ENCODE peak calls at places on chromosomes 7 and 10, in eight cellular contexts. F, I, R, V, N, Q, A and G are unnamed samples.

GRCh38 chr10:34384363-34384762 is 430.7 kb downstream of the PARD3 start:
- DNase-seq in F (no peak), I (no peak), R (no peak), V (no peak), N (no peak), Q (no peak), A (no peak), G (no peak)

GRCh38 chr10:122282253-122282671 is 11.2 kb downstream of the BTBD16 start:
- DNase-seq in F (no peak), I (no peak), R (no peak), V (no peak), N (no peak), Q (no peak), A (no peak), G (no peak)

GRCh38 chr7:94295805-94296204 is 98.9 kb upstream of the COL1A2 start:
- DNase-seq in F (no peak), I (no peak), R (peak; percentile 30), V (no peak), N (no peak), Q (no peak), A (peak; percentile 66), G (no peak)

GRCh38 chr10:102065561-102066420 is 642 bp downstream of the HPS6 start:
- DNase-seq in F (peak; percentile 24), I (peak; percentile 89), R (peak; percentile 18), V (no peak), N (peak; percentile 48), Q (peak; percentile 82), A (peak; percentile 64), G (no peak)

GRCh38 chr7:154832557-154833138 is 170.3 kb downstream of the PAXIP1 start:
- DNase-seq in F (peak; percentile 26), I (no peak), R (no peak), V (no peak), N (peak; percentile 53), Q (no peak), A (peak; percentile 68), G (peak; percentile 78)

GRCh38 chr10:124942317-124943169 is 620 bp downstream of the ZRANB1 start:
- DNase-seq in F (no peak), I (no peak), R (no peak), V (no peak), N (no peak), Q (no peak), A (no peak), G (no peak)

GRCh38 chr7:92988941-92989540 is 128.7 kb downstream of the SAMD9 start:
- DNase-seq in F (no peak), I (no peak), R (no peak), V (no peak), N (no peak), Q (no peak), A (no peak), G (no peak)

GRCh38 chr7:138029126-138029525 is 27.2 kb upstream of the CREB3L2 start:
- DNase-seq in F (no peak), I (no peak), R (no peak), V (no peak), N (no peak), Q (no peak), A (no peak), G (no peak)

GRCh38 chr7:1872191-1873069 is 202.4 kb downstream of the ELFN1 start:
- DNase-seq in F (no peak), I (peak; percentile 67), R (no peak), V (no peak), N (no peak), Q (no peak), A (no peak), G (no peak)

GRCh38 chr10:132904169-132904813 is 38.1 kb downstream of the CFAP46 start:
- DNase-seq in F (peak; percentile 11), I (peak; percentile 80), R (peak; percentile 23), V (peak; percentile 77), N (peak; percentile 15), Q (peak; percentile 63), A (peak; percentile 66), G (peak; percentile 67)

GRCh38 chr10:6082496-6083395 is 6.1 kb upstream of the RBM17 start:
- DNase-seq in F (no peak), I (no peak), R (no peak), V (no peak), N (no peak), Q (no peak), A (no peak), G (no peak)

GRCh38 chr7:25009271-25009670 is 29.3 kb upstream of the OSBPL3 start:
- DNase-seq in F (no peak), I (no peak), R (peak; percentile 81), V (no peak), N (no peak), Q (no peak), A (no peak), G (no peak)

GRCh38 chr7:50664461-50664922 is 99.3 kb upstream of the DDC start:
- DNase-seq in F (no peak), I (no peak), R (peak; percentile 89), V (no peak), N (no peak), Q (peak; percentile 68), A (no peak), G (no peak)

GRCh38 chr10:52951819-52952218 is 179.2 kb upstream of the MBL2 start:
- DNase-seq in F (peak; percentile 24), I (no peak), R (peak; percentile 8), V (peak; percentile 54), N (peak; percentile 69), Q (no peak), A (peak; percentile 77), G (peak; percentile 50)

GRCh38 chr10:125414998-125415397 is 254.6 kb upstream of the CTBP2 start:
- DNase-seq in F (no peak), I (no peak), R (no peak), V (no peak), N (no peak), Q (no peak), A (no peak), G (no peak)

GRCh38 chr7:157547611-157548010 is 210.8 kb downstream of the DNAJB6 start:
- DNase-seq in F (no peak), I (peak; percentile 69), R (no peak), V (peak; percentile 72), N (no peak), Q (peak; percentile 67), A (no peak), G (no peak)

GRCh38 chr7:19111474-19112143 is 5.8 kb downstream of the TWIST1 start:
- DNase-seq in F (peak; percentile 29), I (no peak), R (no peak), V (no peak), N (no peak), Q (no peak), A (no peak), G (no peak)

GRCh38 chr10:100939763-100940344 is 27.1 kb downstream of the SLF2 start:
- DNase-seq in F (no peak), I (no peak), R (no peak), V (no peak), N (no peak), Q (no peak), A (no peak), G (no peak)

GRCh38 chr7:47153076-47153475 is 428.8 kb downstream of the TNS3 start:
- DNase-seq in F (no peak), I (no peak), R (peak; percentile 28), V (no peak), N (peak; percentile 69), Q (no peak), A (peak; percentile 70), G (peak; percentile 32)

GRCh38 chr10:97685395-97685958 is 1.6 kb downstream of the AVPI1 start:
- DNase-seq in F (no peak), I (no peak), R (peak; percentile 58), V (no peak), N (no peak), Q (no peak), A (no peak), G (peak; percentile 97)

GRCh38 chr10:92627845-92628480 is 35.0 kb downstream of the KIF11 start:
- DNase-seq in F (no peak), I (no peak), R (no peak), V (no peak), N (no peak), Q (no peak), A (no peak), G (no peak)

GRCh38 chr10:110649652-110650264 is 5.6 kb downstream of the RBM20 start:
- DNase-seq in F (no peak), I (no peak), R (no peak), V (no peak), N (peak; percentile 76), Q (no peak), A (no peak), G (peak; percentile 83)
- H3K4me3 ChIP-seq in F (no peak overlapping the region), I (no peak overlapping the region), R (no peak overlapping the region), V (no peak overlapping the region), N (peak overlapping the region; percentile 43), Q (no peak overlapping the region), A (no peak overlapping the region), G (peak overlapping the region; percentile 15)

GRCh38 chr7:56686276-56686859 is 445.9 kb downstream of the ZNF479 start:
- DNase-seq in F (no peak), I (no peak), R (no peak), V (no peak), N (no peak), Q (no peak), A (no peak), G (no peak)
- H3K9me3 ChIP-seq in F (peaks cover 12% of the 10 kb centered on the region), I (no peaks in the 10 kb centered on the region), R (peaks cover 37% of the 10 kb centered on the region), V (peaks cover 100% of the 10 kb centered on the region), N (peaks cover 22% of the 10 kb centered on the region), Q (peaks cover 5% of the 10 kb centered on the region), A (peaks cover 7% of the 10 kb centered on the region), G (peaks cover 19% of the 10 kb centered on the region)

DNA sequence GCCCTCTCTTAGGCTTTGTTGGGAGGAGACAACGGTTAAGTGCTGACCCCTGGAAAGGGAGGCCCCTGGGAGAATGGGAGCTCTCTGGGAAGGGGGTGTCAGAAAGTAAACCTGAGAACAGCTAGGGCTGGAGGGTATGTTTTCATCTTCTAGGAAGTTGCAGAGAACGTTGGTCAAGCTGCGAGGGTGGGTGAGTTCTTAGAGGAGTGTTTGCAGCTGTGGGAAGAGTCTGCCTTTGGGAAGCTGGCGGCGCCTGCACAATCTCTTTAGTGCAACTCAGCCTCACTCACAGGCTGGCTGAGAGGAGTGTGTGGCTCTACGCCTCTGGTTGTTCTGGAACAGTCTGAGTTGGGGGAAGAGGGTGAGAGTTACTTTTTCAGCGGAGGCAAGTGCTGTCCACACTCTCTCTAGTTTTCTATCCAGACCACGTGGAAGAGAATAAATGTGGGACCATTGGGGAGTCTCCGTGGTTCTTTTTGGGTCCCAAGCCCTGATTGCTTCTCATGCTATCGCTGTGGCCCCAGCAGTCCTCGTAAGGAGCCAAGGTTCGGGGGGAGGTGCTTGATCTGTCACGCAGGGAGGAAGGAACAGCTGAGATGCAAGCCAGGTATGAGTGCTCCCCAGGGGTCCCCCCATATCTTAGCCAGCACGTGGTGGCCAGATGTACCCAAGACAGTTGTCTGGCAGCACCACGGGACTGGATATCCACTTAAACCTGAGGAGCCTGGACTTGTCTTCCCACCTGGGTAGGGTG is 237.2 kb downstream of the BUB3 start:
- DNase-seq in F (no peak), I (no peak), R (no peak), V (no peak), N (no peak), Q (no peak), A (no peak), G (no peak)
- H3K4me3 ChIP-seq in F (no peak overlapping the region), I (no peak overlapping the region), R (no peak overlapping the region), V (no peak overlapping the region), N (peak overlapping the region; percentile 10), Q (no peak overlapping the region), A (no peak overlapping the region), G (no peak overlapping the region)

DNA sequence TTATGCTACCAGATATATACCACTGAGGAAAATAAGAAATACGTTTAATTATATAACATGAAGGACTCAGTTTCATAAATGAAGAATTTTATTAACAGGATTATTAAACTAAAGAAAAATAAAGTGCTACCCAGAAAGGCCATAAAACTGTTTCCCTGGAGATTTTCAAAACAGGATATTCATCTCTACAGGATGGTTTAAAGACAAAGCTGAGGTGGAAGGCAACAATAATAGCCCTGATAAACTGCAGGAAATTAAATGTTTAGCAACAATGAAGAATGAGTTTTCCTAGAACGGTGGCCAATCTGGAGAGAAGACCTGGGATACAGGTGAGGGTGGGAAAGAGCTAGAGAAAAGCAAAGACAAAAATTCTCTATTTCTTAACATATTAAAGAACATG is 11.9 kb downstream of the RHEB start:
- DNase-seq in F (no peak), I (no peak), R (no peak), V (no peak), N (no peak), Q (no peak), A (no peak), G (no peak)
- H3K9me3 ChIP-seq in F (peaks cover 21% of the 10 kb centered on the region), I (no peaks in the 10 kb centered on the region), R (no peaks in the 10 kb centered on the region), V (no peaks in the 10 kb centered on the region), N (no peaks in the 10 kb centered on the region), Q (no peaks in the 10 kb centered on the region), A (no peaks in the 10 kb centered on the region), G (no peaks in the 10 kb centered on the region)